ENCODE peak calls at places on chromosomes 11 and 22, in five cellular contexts. N is endothelial cell; M is ELR; P is stimulated activated CD4-positive, alpha-beta T cell treated with anti-CD3 and anti-CD28 coated beads, Interleukin-4, amount 100 ng/mL, for 48 hours; X is activated naive CD4-positive, alpha-beta T cell treated with Interleukin-2 at 50 U/mL for 16 hours. G is an unnamed sample.

GRCh38 chr22:30290679-30291333 is 1.5 kb upstream of the CASTOR1 start:
- DNase-seq in X (no peak), P (no peak), N (peak; percentile 52), M (peak; percentile 76), G (no peak)

GRCh38 chr11:20127671-20128527 is 32.4 kb downstream of the DBX1 start:
- DNase-seq in P (peak; percentile 75), M (peak; percentile 74), X (peak; percentile 78), N (peak; percentile 91), G (peak; percentile 40)

GRCh38 chr11:7383406-7383805 is 101.9 kb upstream of the OLFML1 start:
- DNase-seq in X (no peak), M (no peak), P (no peak), N (no peak), G (no peak)

GRCh38 chr11:110076388-110076965 is 16.7 kb upstream of the ZC3H12C start:
- DNase-seq in N (no peak), X (no peak), M (peak; percentile 70), P (no peak), G (no peak)

GRCh38 chr11:103889679-103890078 is 146.8 kb upstream of the DDI1 start:
- DNase-seq in N (no peak), X (no peak), P (no peak), M (no peak), G (no peak)

GRCh38 chr22:41070665-41071331 is 21.6 kb upstream of the EP300 start:
- DNase-seq in X (no peak), P (no peak), N (no peak), M (no peak), G (no peak)

GRCh38 chr11:16191852-16192240 is 164.5 kb downstream of the SOX6 start:
- DNase-seq in M (no peak), X (no peak), N (no peak), P (no peak), G (no peak)

GRCh38 chr11:2099523-2100316 is 39.5 kb downstream of the IGF2 start:
- DNase-seq in N (no peak), X (no peak), M (no peak), P (no peak), G (no peak)

GRCh38 chr11:33994937-33995336 is 56.6 kb upstream of the CAPRIN1 start:
- DNase-seq in M (no peak), P (no peak), N (no peak), X (no peak), G (no peak)

GRCh38 chr11:104541706-104542105 is 356.6 kb downstream of the CASP12 start:
- DNase-seq in N (no peak), P (no peak), X (no peak), M (no peak), G (no peak)

GRCh38 chr11:12876340-12876739 is 132.8 kb upstream of the RASSF10 start:
- DNase-seq in X (no peak), M (no peak), N (no peak), P (no peak), G (no peak)